ENCODE peak calls at places on chromosomes 4 and X, in seven cellular contexts. E, C, M, B, H, X and L are unnamed samples.

GRCh38 chr4:60034371-60034770 is 1165.8 kb upstream of the ADGRL3 start:
- DNase-seq in E (no peak), C (no peak), M (no peak), B (no peak), H (no peak), X (no peak), L (no peak)

GRCh38 chrX:49166914-49167739 is 4.6 kb downstream of the MAGIX start:
- DNase-seq in E (peak; percentile 79), C (peak; percentile 50), M (no peak), B (peak; percentile 34), H (peak; percentile 68), X (peak; percentile 72), L (no peak)

GRCh38 chr4:8176547-8177399 is 18.2 kb upstream of the ABLIM2 start:
- DNase-seq in E (peak; percentile 76), C (peak; percentile 33), M (peak; percentile 44), B (peak; percentile 82), H (peak; percentile 33), X (no peak), L (no peak)

GRCh38 chr4:77665381-77666069 is 59.9 kb downstream of the CXCL13 start:
- DNase-seq in E (no peak), C (no peak), M (no peak), B (no peak), H (no peak), X (no peak), L (no peak)

GRCh38 chrX:133321441-133321840 is 93.8 kb downstream of the GPC4 start:
- DNase-seq in E (no peak), C (no peak), M (no peak), B (no peak), H (no peak), X (no peak), L (no peak)

GRCh38 chr4:3302786-3303444 is 10.1 kb downstream of the RGS12 start:
- DNase-seq in E (no peak), C (no peak), M (no peak), B (peak; percentile 4), H (no peak), X (no peak), L (no peak)

GRCh38 chr4:120771907-120772306 is 150.6 kb downstream of the PRDM5 start:
- DNase-seq in E (no peak), C (no peak), M (no peak), B (no peak), H (no peak), X (no peak), L (no peak)

GRCh38 chrX:39476596-39476995 is 621.2 kb downstream of the BCOR start:
- DNase-seq in E (no peak), C (no peak), M (no peak), B (no peak), H (no peak), X (peak; percentile 14), L (no peak)

GRCh38 chrX:153922932-153923857 is 2.9 kb downstream of the ARHGAP4 start:
- DNase-seq in E (peak; percentile 70), C (no peak), M (no peak), B (peak; percentile 73), H (peak; percentile 37), X (peak; percentile 78), L (no peak)

GRCh38 chr4:74738756-74739155 is 55.6 kb downstream of the BTC start:
- DNase-seq in E (peak; percentile 17), C (no peak), M (no peak), B (no peak), H (peak; percentile 20), X (no peak), L (no peak)

GRCh38 chr4:7052923-7053715 is 9.9 kb downstream of the TADA2B start:
- DNase-seq in E (no peak), C (no peak), M (no peak), B (no peak), H (no peak), X (peak; percentile 39), L (no peak)

GRCh38 chr4:2484993-2485392 is 16.1 kb downstream of the RNF4 start:
- DNase-seq in E (peak; percentile 32), C (peak; percentile 64), M (no peak), B (no peak), H (peak; percentile 66), X (peak; percentile 85), L (no peak)

GRCh38 chr4:143248827-143249226 is 64.1 kb downstream of the USP38 start:
- DNase-seq in E (no peak), C (no peak), M (no peak), B (no peak), H (no peak), X (no peak), L (no peak)

GRCh38 chr4:125317526-125317880 is 2.7 kb downstream of the FAT4 start:
- DNase-seq in E (peak; percentile 46), C (no peak), M (peak; percentile 12), B (peak; percentile 77), H (peak; percentile 60), X (peak; percentile 22), L (no peak)

GRCh38 chr4:143626134-143626859 is 74.2 kb downstream of the FREM3 start:
- DNase-seq in E (peak; percentile 88), C (no peak), M (no peak), B (no peak), H (no peak), X (peak; percentile 82), L (no peak)

GRCh38 chr4:186204103-186204559 is 12.8 kb downstream of the CYP4V2 start:
- DNase-seq in E (peak; percentile 85), C (peak; percentile 54), M (no peak), B (peak; percentile 63), H (peak; percentile 66), X (no peak), L (no peak)

GRCh38 chrX:118665204-118665603 is 62.2 kb upstream of the IL13RA1 start:
- DNase-seq in E (no peak), C (no peak), M (no peak), B (no peak), H (no peak), X (no peak), L (no peak)

GRCh38 chr4:142238589-142238988 is 602.2 kb downstream of the IL15 start:
- DNase-seq in E (no peak), C (no peak), M (no peak), B (no peak), H (peak; percentile 68), X (no peak), L (no peak)

GRCh38 chr4:54930226-54930625 is 195.2 kb downstream of the KDR start:
- DNase-seq in E (peak; percentile 94), C (no peak), M (no peak), B (no peak), H (peak; percentile 19), X (peak; percentile 52), L (no peak)

GRCh38 chr4:163624727-163625126 is 130.2 kb downstream of the TMA16 start:
- DNase-seq in E (no peak), C (no peak), M (no peak), B (no peak), H (no peak), X (no peak), L (no peak)

GRCh38 chr4:79917246-79917645 is 155.8 kb downstream of the ANTXR2 start:
- DNase-seq in E (peak; percentile 75), C (peak; percentile 25), M (no peak), B (peak; percentile 57), H (peak; percentile 16), X (peak; percentile 5), L (no peak)

GRCh38 chr4:11605597-11605996 is 176.9 kb upstream of the HS3ST1 start:
- DNase-seq in E (peak; percentile 36), C (no peak), M (no peak), B (no peak), H (no peak), X (no peak), L (no peak)

GRCh38 chrX:48700246-48700645 is 3.7 kb downstream of the SUV39H1 start:
- DNase-seq in E (no peak), C (no peak), M (no peak), B (no peak), H (no peak), X (no peak), L (no peak)

GRCh38 chr4:186782302-186782701 is 58.6 kb upstream of the FAT1 start:
- DNase-seq in E (no peak), C (no peak), M (no peak), B (no peak), H (no peak), X (no peak), L (no peak)

GRCh38 chrX:34559325-34559724 is 97.8 kb downstream of the TMEM47 start:
- DNase-seq in E (peak; percentile 41), C (no peak), M (no peak), B (no peak), H (no peak), X (no peak), L (no peak)

DNA sequence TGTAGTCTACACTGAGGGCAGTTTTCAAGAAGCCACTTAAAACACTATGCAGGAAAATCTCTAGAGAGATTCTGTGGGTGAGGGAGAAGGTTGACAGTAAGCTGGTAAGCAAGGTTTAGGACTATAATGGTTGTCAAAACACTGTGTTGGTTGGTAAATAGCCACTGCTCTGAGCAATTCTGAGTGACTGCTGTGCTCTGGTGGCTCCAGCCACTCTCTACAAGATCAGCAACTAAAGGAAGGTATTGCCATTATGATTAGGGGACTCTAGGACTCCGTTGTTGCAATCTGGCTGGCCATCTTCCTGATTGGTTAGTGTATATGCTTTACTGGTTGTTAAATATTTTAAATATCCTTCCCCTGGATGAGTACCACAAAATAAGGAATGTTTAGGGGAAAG is 5.5 kb upstream of the FAM47E start:
- DNase-seq in E (no peak), C (no peak), M (no peak), B (no peak), H (no peak), X (no peak), L (no peak)
- TF ChIP-seq CTCF in E (no peak), C (no peak), M (no peak), B (no peak), H (no peak), X (peak; percentile 17), L (no peak)

GRCh38 chrX:14700982-14701381 is 171.6 kb downstream of the GLRA2 start:
- DNase-seq in E (no peak), C (no peak), M (no peak), B (no peak), H (no peak), X (no peak), L (no peak)

GRCh38 chrX:14698770-14699169 is 169.4 kb downstream of the GLRA2 start:
- DNase-seq in E (no peak), C (no peak), M (no peak), B (no peak), H (no peak), X (no peak), L (no peak)

GRCh38 chrX:14694631-14695030 is 165.3 kb downstream of the GLRA2 start:
- DNase-seq in E (peak; percentile 2), C (no peak), M (no peak), B (no peak), H (no peak), X (no peak), L (no peak)

GRCh38 chrX:14702145-14702544 is 170.7 kb downstream of the FANCB start:
- DNase-seq in E (no peak), C (no peak), M (no peak), B (no peak), H (no peak), X (no peak), L (no peak)

GRCh38 chrX:14697453-14697852 is 168.1 kb downstream of the GLRA2 start:
- DNase-seq in E (peak; percentile 15), C (no peak), M (no peak), B (peak; percentile 62), H (no peak), X (no peak), L (no peak)
- TF ChIP-seq CTCF in E (peak; percentile 53), C (no peak), M (peak; percentile 45), B (peak; percentile 73), H (peak; percentile 32), X (peak; percentile 20), L (no peak)

GRCh38 chrX:143664302-143664701 is 28.4 kb upstream of the SLITRK4 start:
- DNase-seq in E (peak; percentile 22), C (no peak), M (no peak), B (no peak), H (no peak), X (no peak), L (no peak)
- TF ChIP-seq CTCF in E (peak; percentile 49), C (no peak), M (peak; percentile 66), B (peak; percentile 36), H (peak; percentile 31), X (peak; percentile 40), L (no peak)

GRCh38 chr4:86522349-86522748 is 71.8 kb upstream of the PTPN13 start:
- DNase-seq in E (peak; percentile 22), C (no peak), M (no peak), B (no peak), H (no peak), X (no peak), L (no peak)
- TF ChIP-seq CTCF in E (peak; percentile 33), C (no peak), M (no peak), B (peak; percentile 19), H (peak; percentile 19), X (peak; percentile 18), L (no peak)